ENCODE peak calls at places on chromosomes 5 and 9, in four cellular contexts. C is Caki2; K is OCI-M1; O is activated naive CD8-positive, alpha-beta T cell treated with anti-CD3 and anti-CD28 coated beads, Interleukin-2, amount 50 U/mL, for 24 hours. I is an unnamed sample.

GRCh38 chr5:78533356-78533755 is 115.2 kb downstream of the LHFPL2 start:
- DNase-seq in C (no peak), O (no peak), K (peak; percentile 26), I (no peak)

GRCh38 chr5:39414429-39414828 is 10.4 kb downstream of the DAB2 start:
- DNase-seq in K (no peak), O (no peak), C (no peak), I (no peak)

GRCh38 chr5:103894882-103895281 is 332.3 kb upstream of the NUDT12 start:
- DNase-seq in K (no peak), O (no peak), C (no peak), I (peak; percentile 6)

GRCh38 chr5:53253421-53253871 is 143.9 kb upstream of the MOCS2 start:
- DNase-seq in K (peak; percentile 86), O (no peak), C (no peak), I (peak; percentile 49)

GRCh38 chr5:38765461-38765861 is 80.4 kb upstream of the OSMR start:
- DNase-seq in O (no peak), K (no peak), C (peak; percentile 36), I (no peak)

GRCh38 chr5:125295405-125295872 is 549.0 kb upstream of the ZNF608 start:
- DNase-seq in O (no peak), K (no peak), C (peak; percentile 34), I (no peak)

GRCh38 chr5:109329296-109330252 is 80.2 kb downstream of the PJA2 start:
- DNase-seq in O (no peak), K (no peak), C (no peak), I (peak; percentile 71)

GRCh38 chr5:145975361-145976066 is 39.1 kb downstream of the SH3RF2 start:
- DNase-seq in C (peak; percentile 94), O (no peak), K (peak; percentile 52), I (no peak)

GRCh38 chr5:74310386-74310785 is 330.1 kb downstream of the ENC1 start:
- DNase-seq in K (no peak), O (no peak), C (no peak), I (no peak)

GRCh38 chr9:133584559-133585476 is 24.4 kb downstream of the FAM163B start:
- DNase-seq in C (no peak), O (no peak), K (no peak), I (no peak)

GRCh38 chr5:123089572-123089970 is 530 bp downstream of the PRDM6 start:
- DNase-seq in K (no peak), C (peak; percentile 45), O (no peak), I (peak; percentile 38)